ENCODE peak calls at places on chromosomes 5 and 9, in six cellular contexts. E is tibial artery; Q is ovary; Y is body of pancreas; K is CD8-positive, alpha-beta T cell; I is thyroid gland. A is an unnamed sample.

GRCh38 chr5:425714-426113 is 17.3 kb upstream of the EXOC3 start:
- DNase-seq in E (no peak), Q (no peak), Y (no peak), K (no peak), I (no peak), A (no peak)

GRCh38 chr5:60685700-60686099 is 14.3 kb downstream of the DEPDC1B start:
- DNase-seq in E (no peak), Q (no peak), Y (no peak), K (no peak), I (no peak), A (no peak)

GRCh38 chr5:45205403-45205961 is 396.7 kb downstream of the MRPS30 start:
- DNase-seq in E (no peak), Q (no peak), Y (no peak), K (no peak), I (no peak), A (no peak)

GRCh38 chr9:81596671-81597426 is 92.5 kb downstream of the TLE1 start:
- DNase-seq in E (no peak), Q (no peak), Y (no peak), K (peak), I (no peak), A (no peak)

GRCh38 chr9:93475856-93476255 is 22.5 kb upstream of the FAM120AOS start:
- DNase-seq in E (no peak), Q (no peak), Y (no peak), K (no peak), I (no peak), A (no peak)

GRCh38 chr9:128891354-128892222 is 9.7 kb downstream of the LRRC8A start:
- DNase-seq in E (peak), Q (no peak), Y (no peak), K (no peak), I (no peak), A (no peak)

GRCh38 chr5:126872558-126873349 is 95.8 kb downstream of the LMNB1 start:
- DNase-seq in E (no peak), Q (peak), Y (no peak), K (no peak), I (no peak), A (no peak)

GRCh38 chr5:132491368-132492364 is 1.1 kb upstream of the IRF1 start:
- DNase-seq in E (peak), Q (no peak), Y (no peak), K (no peak), I (no peak), A (peak)

GRCh38 chr5:134018154-134018985 is 13.6 kb upstream of the VDAC1 start:
- DNase-seq in E (peak), Q (no peak), Y (peak), K (no peak), I (no peak), A (no peak)

GRCh38 chr9:122159925-122160246 is 178 bp downstream of the MORN5 start:
- DNase-seq in E (no peak), Q (no peak), Y (no peak), K (no peak), I (no peak), A (no peak)
- H3K27ac ChIP-seq in E (peak), Q (no peak), Y (no peak), K (peak), I (no peak), A (peak)

GRCh38 chr5:172733179-172733973 is 37.6 kb downstream of the DUSP1 start:
- DNase-seq in E (peak), Q (peak), Y (peak), K (no peak), I (peak), A (no peak)
- H3K27ac ChIP-seq in E (peak), Q (peak), Y (peak), K (no peak), I (peak), A (no peak)

DNA sequence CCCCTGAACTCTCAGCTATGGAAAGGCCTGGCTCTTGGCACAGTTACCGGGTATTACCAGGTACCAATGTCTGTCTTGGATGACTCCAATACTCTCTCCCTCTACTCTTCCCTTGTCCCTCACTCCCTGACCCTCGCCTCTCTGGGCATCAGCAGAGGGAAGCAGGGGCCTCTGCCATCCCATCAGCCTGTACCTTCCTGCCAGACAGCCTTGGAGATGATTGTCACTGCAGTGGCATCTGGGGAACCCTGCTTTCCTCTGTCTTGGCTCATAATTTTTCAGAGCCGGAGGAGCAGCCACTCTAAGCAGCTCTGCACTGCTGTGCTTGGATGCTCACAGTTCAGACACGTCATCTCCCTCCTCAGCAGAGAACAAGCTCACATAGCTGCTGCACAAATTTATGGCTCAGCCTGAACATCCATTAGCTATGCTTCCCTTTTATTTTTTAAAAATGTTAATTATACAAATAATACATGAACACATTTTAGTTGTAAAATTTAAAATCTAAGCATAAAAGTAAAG is 274.1 kb downstream of the SMARCA2 start:
- DNase-seq in E (no peak), Q (no peak), Y (no peak), K (no peak), I (peak), A (no peak)
- H3K27ac ChIP-seq in E (no peak), Q (no peak), Y (no peak), K (no peak), I (no peak), A (no peak)

GRCh38 chr5:119328753-119329602 is 26.8 kb upstream of the TNFAIP8 start:
- DNase-seq in E (no peak), Q (no peak), Y (no peak), K (peak), I (no peak), A (peak)
- H3K27ac ChIP-seq in E (peak), Q (no peak), Y (no peak), K (peak), I (no peak), A (peak)

GRCh38 chr5:55509768-55510522 is 24.8 kb downstream of the PLPP1 start:
- DNase-seq in E (no peak), Q (no peak), Y (no peak), K (no peak), I (no peak), A (no peak)
- H3K27ac ChIP-seq in E (no peak), Q (no peak), Y (peak), K (no peak), I (no peak), A (no peak)

GRCh38 chr5:135821061-135821781 is 13.2 kb upstream of the SLC25A48 start:
- DNase-seq in E (no peak), Q (no peak), Y (no peak), K (no peak), I (peak), A (no peak)
- H3K27ac ChIP-seq in E (no peak), Q (no peak), Y (no peak), K (no peak), I (no peak), A (no peak)

DNA sequence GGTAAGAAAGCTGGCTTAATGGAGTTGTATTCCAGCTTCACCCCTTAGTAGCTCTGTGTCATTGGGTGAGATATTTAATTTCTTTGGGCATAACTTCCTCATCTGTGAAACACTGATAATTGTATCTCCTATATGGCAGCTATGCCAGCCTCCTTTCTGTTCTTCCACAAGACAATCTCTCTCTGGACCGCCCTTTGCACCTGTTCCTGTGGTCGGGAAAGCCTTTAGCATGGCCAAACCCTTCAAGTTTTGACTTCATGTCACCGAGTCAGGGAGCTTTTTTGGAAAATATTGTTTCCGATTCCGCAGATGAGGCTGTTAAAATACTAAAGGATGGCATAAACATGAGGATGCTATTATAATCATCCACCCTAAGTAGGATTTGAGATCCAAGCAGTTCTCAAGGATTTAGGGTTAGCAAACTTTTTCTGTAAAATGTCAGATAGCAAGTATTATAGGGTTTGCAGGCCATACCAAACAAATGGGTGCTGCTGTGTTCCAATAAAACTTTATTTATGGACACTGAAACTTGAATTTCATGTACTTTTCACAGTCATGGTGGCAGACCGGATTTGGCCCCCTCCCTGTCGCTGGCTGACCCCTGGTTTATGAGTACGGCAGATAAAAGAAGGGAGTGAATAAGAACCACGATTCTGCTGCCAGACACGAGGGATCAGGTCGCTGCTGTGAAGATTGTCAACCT is 699 bp upstream of the NDFIP1 start:
- DNase-seq in E (no peak), Q (no peak), Y (no peak), K (no peak), I (no peak), A (no peak)
- H3K27ac ChIP-seq in E (peak), Q (peak), Y (peak), K (peak), I (peak), A (peak)

DNA sequence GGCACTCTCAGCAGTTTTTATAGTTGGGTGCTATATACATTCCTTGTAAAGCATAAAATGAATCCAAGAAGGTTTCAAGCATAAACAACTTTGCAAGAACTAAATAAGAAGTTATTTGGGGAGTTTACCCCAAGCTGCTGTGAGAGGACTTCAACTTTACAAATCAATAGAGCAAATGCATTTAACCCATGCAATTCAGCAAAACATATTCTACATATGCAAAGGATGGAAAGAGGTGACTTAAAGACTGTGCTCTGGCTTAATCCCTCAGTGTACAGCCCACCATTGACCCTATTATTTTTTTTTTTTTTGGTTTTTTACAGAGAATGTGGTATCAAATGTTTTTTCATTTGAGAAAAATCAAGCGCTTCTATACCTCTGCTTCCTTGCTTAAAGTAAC is 736.5 kb downstream of the CETN3 start:
- DNase-seq in E (no peak), Q (no peak), Y (no peak), K (no peak), I (no peak), A (no peak)
- H3K27ac ChIP-seq in E (no peak), Q (no peak), Y (no peak), K (no peak), I (no peak), A (no peak)

GRCh38 chr9:110141118-110141797 is 66.7 kb downstream of the C9orf152 start:
- DNase-seq in E (peak), Q (peak), Y (peak), K (no peak), I (peak), A (no peak)
- H3K27ac ChIP-seq in E (peak), Q (no peak), Y (no peak), K (no peak), I (peak), A (no peak)